ENCODE peak calls at places on chromosomes 3 and 15, in eight cellular contexts. Y, Q, C, D, A, N, H and O are unnamed samples.

GRCh38 chr3:126263539-126263938 is 83.2 kb upstream of the ALDH1L1 start:
- DNase-seq in Y (no peak), A (no peak), C (no peak), N (no peak), Q (no peak), D (no peak), H (no peak), O (no peak)

GRCh38 chr3:43638594-43639447 is 17.0 kb upstream of the ANO10 start:
- DNase-seq in A (peak), Q (peak), D (no peak), C (no peak), Y (no peak), N (no peak), H (no peak), O (no peak)

GRCh38 chr3:132283440-132283839 is 33.8 kb upstream of the ACP3 start:
- DNase-seq in H (peak), N (no peak), C (no peak), D (no peak), Y (no peak), Q (no peak), A (peak), O (no peak)

GRCh38 chr15:23514492-23514891 is 51.0 kb upstream of the MKRN3 start:
- DNase-seq in N (no peak), Y (no peak), A (no peak), C (no peak), D (no peak), Q (no peak), H (no peak), O (no peak)

GRCh38 chr3:191774485-191774884 is 313.5 kb downstream of the PYDC2 start:
- DNase-seq in C (peak), Q (peak), H (peak), Y (no peak), N (peak), D (no peak), A (no peak), O (peak)

GRCh38 chr3:15315003-15315402 is 17.4 kb downstream of the SH3BP5 start:
- DNase-seq in D (no peak), H (no peak), N (no peak), A (no peak), Y (no peak), Q (no peak), C (no peak), O (no peak)

GRCh38 chr3:113695426-113695817 is 1.0 kb downstream of the USF3 start:
- DNase-seq in N (no peak), H (peak), D (no peak), Q (no peak), A (no peak), C (no peak), Y (no peak), O (no peak)

GRCh38 chr3:174710622-174711021 is 148.5 kb upstream of the NAALADL2 start:
- DNase-seq in A (no peak), H (peak), D (no peak), N (no peak), C (no peak), Y (no peak), Q (no peak), O (no peak)

GRCh38 chr3:14925729-14926591 is 21.4 kb upstream of the NR2C2 start:
- DNase-seq in D (no peak), H (peak), A (peak), Y (no peak), C (peak), Q (peak), N (peak), O (peak)

GRCh38 chr3:123063034-123063433 is 3.8 kb upstream of the PDIA5 start:
- DNase-seq in A (no peak), N (no peak), D (no peak), C (no peak), Y (no peak), Q (no peak), H (no peak), O (no peak)

GRCh38 chr3:75332784-75333183 is 331.3 kb upstream of the FRG2C start:
- DNase-seq in D (no peak), C (peak), Y (no peak), H (no peak), A (no peak), Q (no peak), N (no peak), O (no peak)

GRCh38 chr3:14121859-14122258 is 2.8 kb downstream of the CHCHD4 start:
- DNase-seq in C (no peak), H (no peak), Q (no peak), N (no peak), A (no peak), Y (no peak), D (no peak), O (no peak)

GRCh38 chr3:167066977-167067843 is 312.9 kb downstream of the ZBBX start:
- DNase-seq in D (no peak), Y (no peak), N (no peak), A (no peak), C (no peak), H (no peak), Q (no peak), O (no peak)

GRCh38 chr3:125381743-125382142 is 6.6 kb upstream of the ZNF148 start:
- DNase-seq in C (no peak), A (no peak), D (no peak), Q (peak), N (peak), H (no peak), Y (no peak), O (no peak)

GRCh38 chr3:56974242-56974945 is 86.1 kb upstream of the SPATA12 start:
- DNase-seq in C (no peak), D (no peak), Q (no peak), N (no peak), Y (no peak), H (no peak), A (no peak), O (no peak)

GRCh38 chr3:138469869-138470268 is 35.5 kb downstream of the ESYT3 start:
- DNase-seq in H (no peak), A (no peak), N (no peak), C (no peak), Q (no peak), Y (no peak), D (no peak), O (no peak)

GRCh38 chr3:148992027-148992634 is 791 bp downstream of the GYG1 start:
- DNase-seq in Y (peak), Q (peak), N (no peak), D (peak), H (peak), C (no peak), A (peak), O (peak)

GRCh38 chr3:84881288-84881687 is 77.5 kb upstream of the CADM2 start:
- DNase-seq in Y (no peak), C (no peak), Q (no peak), N (no peak), H (no peak), A (no peak), D (no peak), O (no peak)

GRCh38 chr3:139762307-139762706 is 84.5 kb upstream of the NMNAT3 start:
- DNase-seq in N (no peak), C (no peak), Y (no peak), A (no peak), Q (no peak), D (no peak), H (no peak), O (no peak)

GRCh38 chr15:82021992-82022391 is 23.8 kb downstream of the MEX3B start:
- DNase-seq in H (peak), Y (no peak), D (no peak), N (peak), Q (peak), A (no peak), C (no peak), O (no peak)

GRCh38 chr3:136277634-136278033 is 27.5 kb downstream of the PCCB start:
- DNase-seq in Q (peak), D (no peak), A (no peak), C (no peak), Y (no peak), H (no peak), N (no peak), O (no peak)

GRCh38 chr3:40858364-40859115 is 333.8 kb downstream of the ZNF621 start:
- DNase-seq in A (no peak), Y (no peak), Q (peak), H (no peak), D (no peak), N (no peak), C (no peak), O (no peak)

GRCh38 chr3:188916934-188917391 is 254.8 kb upstream of the TPRG1 start:
- DNase-seq in N (no peak), Q (no peak), A (no peak), H (peak), D (no peak), Y (no peak), C (no peak), O (no peak)

GRCh38 chr3:107421170-107421792 is 44.0 kb downstream of the CCDC54 start:
- DNase-seq in C (no peak), Q (peak), A (peak), H (peak), D (no peak), N (peak), Y (no peak), O (peak)

GRCh38 chr3:100340527-100340926 is 6.0 kb downstream of the NIT2 start:
- DNase-seq in Q (no peak), N (no peak), H (no peak), A (no peak), Y (no peak), C (no peak), D (no peak), O (no peak)

GRCh38 chr3:31522152-31522551 is 10.6 kb upstream of the STT3B start:
- DNase-seq in C (no peak), Q (no peak), H (peak), A (peak), D (no peak), N (no peak), Y (no peak), O (no peak)

GRCh38 chr3:186953011-186953487 is 22.7 kb downstream of the ST6GAL1 start:
- DNase-seq in Q (peak), Y (no peak), C (no peak), N (no peak), H (peak), A (no peak), D (no peak), O (no peak)

GRCh38 chr3:66037986-66038369 is 740 bp downstream of the MAGI1 start:
- DNase-seq in D (peak), A (peak), N (no peak), Q (peak), C (no peak), Y (no peak), H (no peak), O (peak)

GRCh38 chr15:78212546-78213424 is 21.6 kb downstream of the ACSBG1 start:
- DNase-seq in Q (peak), C (peak), Y (no peak), D (peak), N (peak), A (no peak), H (peak), O (peak)

GRCh38 chr15:68537097-68537496 is 41.7 kb upstream of the CORO2B start:
- DNase-seq in N (no peak), C (no peak), Y (no peak), Q (peak), A (no peak), H (no peak), D (no peak), O (no peak)

DNA sequence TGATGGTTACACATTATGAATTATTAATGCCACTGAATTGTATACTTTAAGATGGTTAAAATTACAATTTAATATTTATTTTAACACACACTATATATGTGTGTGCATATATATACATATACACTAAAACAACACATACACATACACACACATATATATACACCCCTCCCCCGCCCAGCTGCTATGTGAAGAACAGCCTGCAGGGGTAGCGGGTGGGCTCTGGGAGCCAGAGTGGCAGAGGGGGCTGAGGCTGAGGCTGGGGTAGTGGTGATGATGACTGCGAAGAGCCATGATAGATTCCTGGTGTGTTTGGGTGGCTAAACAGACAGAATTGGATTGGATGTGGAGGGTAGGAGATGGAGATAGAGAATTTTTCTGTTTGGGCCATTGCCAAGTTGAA is 39.4 kb upstream of the APEH start:
- DNase-seq in H (no peak), D (no peak), Q (no peak), N (no peak), Y (no peak), C (no peak), A (no peak), O (no peak)
- TF ChIP-seq CTCF in H (no peak), D (no peak), Q (no peak), N (no peak), Y (no peak), C (no peak), A (no peak), O (no peak)

GRCh38 chr3:29452923-29453277 is 172.0 kb downstream of the RBMS3 start:
- DNase-seq in H (no peak), N (no peak), A (no peak), C (no peak), Q (no peak), Y (no peak), D (no peak), O (no peak)

GRCh38 chr3:29447946-29448632 is 167.2 kb downstream of the RBMS3 start:
- DNase-seq in C (no peak), H (no peak), Q (peak), D (no peak), A (no peak), Y (no peak), N (no peak), O (no peak)

GRCh38 chr3:29453278-29453961 is 172.5 kb downstream of the RBMS3 start:
- DNase-seq in A (no peak), C (no peak), Q (peak), Y (no peak), N (no peak), D (peak), H (peak), O (no peak)

GRCh38 chr3:29454326-29454725 is 173.5 kb downstream of the RBMS3 start:
- DNase-seq in D (no peak), Y (no peak), Q (peak), N (no peak), A (no peak), C (no peak), H (no peak), O (no peak)

DNA sequence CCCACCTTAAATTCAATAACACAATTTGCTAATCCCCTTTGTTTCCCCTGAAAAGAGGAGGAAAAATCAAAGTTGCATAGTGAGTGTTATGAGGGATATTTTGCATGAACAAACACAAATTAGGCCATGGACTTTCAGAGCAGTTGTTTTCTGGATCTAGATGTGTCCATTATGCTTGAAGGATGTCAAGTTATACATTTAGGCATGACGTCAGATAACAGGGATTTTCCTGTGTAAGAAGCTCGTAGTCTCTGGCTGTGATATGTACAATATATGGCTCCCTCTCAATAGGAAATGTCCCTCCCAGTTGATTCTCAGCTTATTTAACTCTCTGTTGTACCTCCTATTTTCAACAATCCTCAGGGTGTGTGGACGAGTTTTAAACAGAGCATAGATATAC is 171.0 kb downstream of the RBMS3 start:
- DNase-seq in Y (no peak), A (no peak), D (no peak), C (no peak), H (peak), Q (no peak), N (no peak), O (no peak)
- TF ChIP-seq CTCF in Y (no peak), A (no peak), D (no peak), C (no peak), H (no peak), Q (no peak), N (no peak), O (no peak)

DNA sequence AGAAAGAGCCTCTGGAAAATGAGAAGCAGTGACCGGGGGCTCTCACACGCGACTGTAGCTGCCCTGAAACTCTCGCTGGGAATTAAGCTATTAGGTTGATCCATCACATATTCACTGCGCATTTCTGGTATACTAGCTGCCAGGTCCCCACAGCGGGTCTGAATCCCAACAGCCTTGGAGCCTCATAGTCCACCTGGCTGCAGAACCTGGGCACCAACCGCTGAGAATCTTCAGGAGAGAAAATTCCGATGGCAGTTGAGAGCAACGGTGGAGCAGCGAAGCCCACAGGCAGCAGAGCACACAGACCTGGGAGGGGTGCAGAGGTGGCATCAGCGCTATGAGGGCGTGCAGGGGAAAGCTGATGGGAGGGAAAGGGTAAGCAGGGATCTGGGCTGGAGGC is 75.1 kb downstream of the FAM174B start:
- DNase-seq in A (no peak), N (no peak), D (no peak), Y (no peak), Q (no peak), C (no peak), H (no peak), O (no peak)
- TF ChIP-seq CTCF in A (no peak), N (no peak), D (no peak), Y (no peak), Q (no peak), C (no peak), H (no peak), O (no peak)

DNA sequence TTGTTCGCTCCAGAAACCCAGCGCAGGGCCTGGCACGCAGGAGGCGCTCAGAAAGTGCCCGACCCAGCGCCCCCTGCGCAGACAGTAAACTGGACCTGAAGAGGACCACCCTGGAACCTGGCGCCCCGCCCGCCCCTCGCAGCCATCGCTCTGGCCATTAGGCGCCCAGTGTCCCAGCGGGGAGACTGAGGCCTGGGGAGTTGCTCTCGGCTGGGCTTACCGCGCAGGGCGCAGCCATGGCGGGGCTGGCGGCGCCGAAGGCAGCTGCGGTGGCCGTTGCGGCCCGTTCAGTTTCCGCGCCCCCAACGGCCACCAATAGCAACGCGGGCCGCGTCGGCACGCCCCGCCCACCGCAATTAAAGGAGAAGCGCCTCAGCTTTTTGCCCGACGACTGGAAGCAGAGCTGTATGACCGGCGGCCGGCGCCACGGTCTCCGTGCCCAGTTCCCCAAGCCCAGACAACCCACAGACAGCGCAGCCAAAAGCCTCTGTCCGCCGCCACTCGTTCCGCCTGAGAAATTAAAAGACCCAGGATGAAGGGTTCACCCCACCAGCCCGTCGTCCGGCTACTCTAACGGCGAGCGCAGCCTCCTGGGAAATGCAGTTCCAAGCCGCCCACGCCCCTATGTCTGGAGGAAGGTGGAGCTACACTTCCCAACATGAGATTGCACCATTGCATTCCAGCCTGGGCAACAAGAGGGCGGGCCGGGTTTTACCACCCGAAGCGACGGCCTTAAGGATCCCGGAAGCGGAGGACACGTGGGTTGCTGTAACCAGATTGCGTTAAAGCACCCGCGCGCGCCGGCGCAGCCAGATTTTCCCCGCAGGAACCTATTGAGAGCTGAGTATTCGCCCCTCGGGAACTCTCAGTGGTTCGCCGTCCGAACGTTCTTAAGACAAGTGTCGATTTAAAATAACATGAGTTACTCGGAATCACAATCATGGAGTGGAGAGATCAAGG is at the start of gene POC1A:
- DNase-seq in H (peak), N (peak), D (peak), C (peak), Q (peak), Y (peak), A (peak), O (peak)
- TF ChIP-seq CTCF in H (no peak), N (no peak), D (no peak), C (no peak), Q (no peak), Y (no peak), A (no peak), O (no peak)

GRCh38 chr15:55281517-55282227 is 7.9 kb downstream of the RAB27A start:
- DNase-seq in C (no peak), A (no peak), H (no peak), D (no peak), Y (no peak), N (no peak), Q (no peak), O (no peak)
- TF ChIP-seq CTCF in C (no peak), A (no peak), H (no peak), D (no peak), Y (no peak), N (no peak), Q (no peak), O (no peak)

GRCh38 chr3:117979466-117979865 is 1055.2 kb downstream of the IGSF11 start:
- DNase-seq in Q (no peak), N (no peak), A (no peak), C (no peak), D (no peak), Y (no peak), H (no peak), O (no peak)
- TF ChIP-seq CTCF in Q (no peak), N (no peak), A (no peak), C (no peak), D (no peak), Y (no peak), H (no peak), O (no peak)

GRCh38 chr15:84981711-84982300 is at the start of gene PDE8A:
- DNase-seq in A (peak), H (peak), Y (no peak), Q (peak), N (no peak), C (no peak), D (peak), O (peak)

GRCh38 chr15:84979651-84980050 is 2.0 kb upstream of the PDE8A start:
- DNase-seq in N (no peak), Y (no peak), A (no peak), D (peak), Q (no peak), C (no peak), H (no peak), O (peak)

GRCh38 chr15:84982301-84982920 is 755 bp downstream of the PDE8A start:
- DNase-seq in H (peak), Q (peak), N (no peak), Y (no peak), A (no peak), C (no peak), D (peak), O (peak)

GRCh38 chr15:84980196-84981053 is 1.2 kb upstream of the PDE8A start:
- DNase-seq in Q (peak), Y (peak), C (peak), D (peak), N (peak), H (peak), A (peak), O (peak)

GRCh38 chr15:84981054-84981710 is 474 bp upstream of the PDE8A start:
- DNase-seq in A (peak), N (peak), H (peak), C (peak), Q (peak), Y (peak), D (peak), O (peak)
- TF ChIP-seq CTCF in A (no peak), N (no peak), H (no peak), C (no peak), Q (peak), Y (peak), D (peak), O (no peak)

GRCh38 chr3:69791919-69792399 is 52.7 kb downstream of the MITF start:
- DNase-seq in Y (no peak), D (no peak), H (peak), A (no peak), Q (peak), C (peak), N (no peak), O (no peak)
- TF ChIP-seq CTCF in Y (peak), D (peak), H (peak), A (no peak), Q (peak), C (peak), N (peak), O (no peak)

GRCh38 chr3:134312873-134313838 is 61.1 kb downstream of the AMOTL2 start:
- DNase-seq in C (no peak), Q (no peak), A (no peak), D (peak), H (peak), N (no peak), Y (no peak), O (peak)
- TF ChIP-seq CTCF in C (peak), Q (peak), A (peak), D (peak), H (peak), N (peak), Y (peak), O (peak)